ENCODE peak calls at places on chromosomes 5 and 9, in seven cellular contexts. M is left ventricle myocardium inferior; I is adipocyte; H is CD4-positive, CD25-positive, alpha-beta regulatory T cell; A is body of pancreas; Y is right cardiac atrium; C is breast epithelium. L is an unnamed sample. For H3K4me1, the result is how much of the 10 kb centered on the place peaks cover.

GRCh38 chr9:92764381-92764987 is at the start of gene BICD2:
- DNase-seq in H (no peak), Y (no peak), M (no peak), A (no peak), I (peak), C (peak), L (peak)

GRCh38 chr9:5375091-5375490 is 35.4 kb upstream of the RLN1 start:
- DNase-seq in C (no peak), I (no peak), M (no peak), H (no peak), A (no peak), Y (no peak), L (no peak)

GRCh38 chr9:36835271-36835996 is 198.6 kb downstream of the PAX5 start:
- DNase-seq in M (no peak), Y (no peak), I (no peak), A (no peak), H (no peak), C (no peak), L (no peak)

GRCh38 chr5:148882332-148882731 is 55.9 kb downstream of the ADRB2 start:
- DNase-seq in A (no peak), I (no peak), Y (no peak), C (no peak), H (no peak), M (no peak), L (no peak)

GRCh38 chr9:134720136-134720753 is 78.6 kb downstream of the COL5A1 start:
- DNase-seq in H (no peak), I (no peak), Y (peak), M (no peak), A (no peak), C (no peak), L (no peak)

GRCh38 chr5:115709585-115709984 is 83.7 kb upstream of the TMED7 start:
- DNase-seq in C (no peak), A (peak), Y (no peak), I (peak), H (no peak), M (no peak), L (no peak)

GRCh38 chr5:14213813-14214585 is 70.9 kb downstream of the TRIO start:
- DNase-seq in A (no peak), Y (no peak), C (no peak), I (no peak), H (no peak), M (no peak), L (no peak)

GRCh38 chr5:131854134-131854533 is 57.3 kb upstream of the FNIP1 start:
- DNase-seq in H (no peak), M (no peak), I (peak), C (no peak), A (no peak), Y (no peak), L (no peak)

GRCh38 chr9:31807574-31808256 is 576.7 kb upstream of the ACO1 start:
- DNase-seq in C (no peak), I (no peak), H (no peak), M (no peak), Y (no peak), A (no peak), L (no peak)

GRCh38 chr9:89853931-89854330 is 249.1 kb downstream of the GADD45G start:
- DNase-seq in H (no peak), Y (no peak), M (no peak), A (no peak), C (peak), I (no peak), L (no peak)

GRCh38 chr5:132321109-132321721 is 27.0 kb downstream of the SLC22A4 start:
- DNase-seq in H (no peak), M (no peak), Y (no peak), I (no peak), C (no peak), A (no peak), L (no peak)

GRCh38 chr9:5549671-5550650 is 39.6 kb downstream of the PDCD1LG2 start:
- DNase-seq in I (peak), M (no peak), H (no peak), Y (no peak), C (no peak), A (no peak), L (no peak)

GRCh38 chr9:109274768-109275596 is 45.9 kb downstream of the EPB41L4B start:
- DNase-seq in M (no peak), A (peak), I (no peak), C (no peak), H (no peak), Y (peak), L (no peak)

GRCh38 chr5:128494516-128494915 is 43.5 kb downstream of the FBN2 start:
- DNase-seq in Y (no peak), H (no peak), C (no peak), I (no peak), A (no peak), M (no peak), L (no peak)

GRCh38 chr5:54325610-54326311 is 15.4 kb upstream of the ARL15 start:
- DNase-seq in C (no peak), M (no peak), H (no peak), Y (no peak), A (no peak), I (no peak), L (no peak)

GRCh38 chr9:77215874-77216273 is 38.5 kb downstream of the VPS13A start:
- DNase-seq in I (peak), C (no peak), A (no peak), Y (no peak), M (no peak), H (no peak), L (no peak)

GRCh38 chr5:54438601-54439399 is 16.7 kb upstream of the HSPB3 start:
- DNase-seq in H (no peak), I (no peak), M (no peak), C (no peak), Y (no peak), A (no peak), L (no peak)

GRCh38 chr5:143576721-143577484 is 173.4 kb upstream of the NR3C1 start:
- DNase-seq in I (peak), A (no peak), C (no peak), H (no peak), Y (peak), M (no peak), L (no peak)

GRCh38 chr5:139445325-139446170 is 6.2 kb upstream of the DNAJC18 start:
- DNase-seq in A (no peak), C (no peak), H (no peak), Y (no peak), I (peak), M (no peak), L (no peak)

GRCh38 chr9:97806721-97807120 is 46.3 kb upstream of the FOXE1 start:
- DNase-seq in H (no peak), I (no peak), M (no peak), A (no peak), C (no peak), Y (no peak), L (no peak)

GRCh38 chr5:103364074-103364473 is 105.5 kb downstream of the MACIR start:
- DNase-seq in M (no peak), A (no peak), Y (no peak), I (no peak), H (no peak), C (no peak), L (no peak)

GRCh38 chr5:150589791-150590601 is 50.5 kb upstream of the SYNPO start:
- DNase-seq in A (peak), Y (peak), H (no peak), C (no peak), M (peak), I (no peak), L (no peak)

DNA sequence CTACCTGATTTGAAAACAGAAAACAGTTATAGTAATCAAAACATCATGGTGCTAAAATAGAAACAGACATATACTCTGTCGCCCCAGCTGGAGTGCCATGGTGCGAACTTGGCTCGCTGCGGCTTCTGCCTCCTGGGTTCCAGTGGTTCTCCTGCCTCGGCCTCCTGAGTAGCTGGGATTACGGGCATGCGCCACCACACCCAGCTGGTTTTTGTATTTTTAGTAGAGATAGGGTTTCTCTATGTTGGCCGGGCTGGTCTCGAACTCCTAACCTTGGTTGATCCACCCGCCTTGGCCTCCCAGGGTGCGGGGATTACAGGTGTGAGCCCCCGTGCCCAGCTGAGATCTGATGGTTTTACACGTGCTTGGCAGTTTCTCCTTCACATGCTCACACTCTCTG is 495.9 kb downstream of the ANXA1 start:
- DNase-seq in I (no peak), A (no peak), Y (no peak), C (no peak), M (no peak), H (no peak), L (no peak)
- H3K4me1 ChIP-seq in I (under half), A (under half), Y (under half), C (under half), M (under half), H (under half), L (under half)

GRCh38 chr5:10198021-10198420 is 51.7 kb downstream of the ATPSCKMT start:
- DNase-seq in M (no peak), C (no peak), A (no peak), H (no peak), Y (no peak), I (no peak), L (no peak)

GRCh38 chr5:10194083-10194482 is 55.6 kb downstream of the ATPSCKMT start:
- DNase-seq in A (no peak), M (no peak), Y (no peak), H (no peak), C (no peak), I (no peak), L (no peak)

GRCh38 chr5:10192309-10192708 is 57.4 kb downstream of the ATPSCKMT start:
- DNase-seq in M (no peak), C (no peak), Y (no peak), A (no peak), H (no peak), I (peak), L (no peak)
- H3K4me3 ChIP-seq in M (no peak), C (no peak), Y (no peak), A (no peak), H (no peak), I (peak), L (no peak)

DNA sequence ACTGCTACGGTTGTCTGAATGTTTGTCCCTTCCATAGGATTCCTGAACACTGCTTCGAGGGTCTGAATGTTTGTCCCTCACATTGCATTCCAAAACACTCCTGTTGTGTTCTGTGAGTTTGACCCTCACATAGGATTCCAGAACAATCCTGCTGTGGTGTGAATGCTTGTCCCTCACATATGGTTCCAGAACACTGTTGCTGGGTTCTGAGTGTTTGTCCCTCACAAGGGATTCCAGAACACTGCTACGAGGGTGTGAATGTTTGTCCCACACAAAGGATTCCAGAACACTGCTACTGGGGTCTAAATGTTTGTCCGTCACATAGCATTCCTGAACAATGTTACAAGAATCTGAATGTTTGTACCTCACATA is 201.2 kb downstream of the FOXD4L6 start:
- DNase-seq in M (no peak), H (no peak), A (no peak), Y (no peak), I (no peak), C (no peak), L (no peak)
- H3K4me1 ChIP-seq in M (under half), H (under half), A (under half), Y (under half), I (under half), C (under half), L (under half)

GRCh38 chr9:71763752-71764332 is 4.5 kb downstream of the CEMIP2 start:
- DNase-seq in H (no peak), Y (no peak), I (peak), A (no peak), M (no peak), C (no peak), L (no peak)
- H3K4me3 ChIP-seq in H (peak), Y (no peak), I (peak), A (no peak), M (no peak), C (no peak), L (no peak)

GRCh38 chr9:120893585-120893857 is 16.5 kb upstream of the PHF19 start:
- DNase-seq in H (no peak), M (no peak), A (no peak), C (no peak), I (no peak), Y (no peak), L (no peak)

GRCh38 chr9:120893917-120894316 is 16.9 kb upstream of the PHF19 start:
- DNase-seq in C (no peak), Y (no peak), A (no peak), M (no peak), I (no peak), H (no peak), L (no peak)

GRCh38 chr9:120892177-120892747 is 15.3 kb upstream of the PHF19 start:
- DNase-seq in Y (no peak), H (no peak), A (no peak), C (no peak), M (no peak), I (no peak), L (no peak)

GRCh38 chr9:120892748-120893584 is 16.0 kb upstream of the PHF19 start:
- DNase-seq in C (no peak), M (no peak), I (no peak), H (peak), A (peak), Y (no peak), L (peak)

GRCh38 chr9:120894404-120895226 is 17.6 kb upstream of the PHF19 start:
- DNase-seq in A (no peak), H (no peak), I (no peak), M (peak), Y (peak), C (no peak), L (no peak)
- H3K4me1 ChIP-seq in A (under half), H (half or more), I (under half), M (under half), Y (under half), C (under half), L (half or more)